ENCODE peak calls at places on chromosomes 4 and X, in seven cellular contexts. I is IMR-90, Q is GM12878, N is K562, K is HCT116, A is H1, M is HepG2. G is an unnamed sample.

GRCh38 chr4:173243917-173244658 is 75.5 kb downstream of the GALNT7 start:
- DNase-seq in Q (no peak), N (no peak), I (no peak), M (no peak), K (no peak), A (no peak), G (no peak)

GRCh38 chrX:112672788-112673560 is 6.8 kb downstream of the LHFPL1 start:
- DNase-seq in Q (no peak), I (no peak), A (no peak), K (no peak), N (no peak), M (no peak), G (no peak)

GRCh38 chr4:132284910-132285426 is 864.1 kb upstream of the PCDH10 start:
- DNase-seq in Q (no peak), N (no peak), I (no peak), K (no peak), M (no peak), A (no peak), G (no peak)

GRCh38 chr4:42347076-42347475 is 50.2 kb upstream of the SHISA3 start:
- DNase-seq in M (no peak), Q (no peak), K (no peak), I (no peak), A (no peak), N (no peak), G (no peak)

GRCh38 chr4:71300964-71301363 is 37.9 kb upstream of the SLC4A4 start:
- DNase-seq in K (no peak), Q (no peak), A (no peak), N (no peak), M (no peak), I (no peak), G (no peak)

GRCh38 chr4:617644-618330 is 7.6 kb upstream of the PDE6B start:
- DNase-seq in Q (no peak), I (no peak), M (no peak), N (no peak), A (no peak), K (no peak), G (no peak)

GRCh38 chr4:137909910-137910309 is 332.2 kb downstream of the SLC7A11 start:
- DNase-seq in M (no peak), I (no peak), N (peak), A (no peak), K (no peak), Q (no peak), G (no peak)

GRCh38 chr4:10184051-10184450 is 67.5 kb upstream of the WDR1 start:
- DNase-seq in K (no peak), N (no peak), A (no peak), Q (no peak), I (peak), M (no peak), G (no peak)

GRCh38 chr4:145890689-145891088 is 47.9 kb downstream of the ZNF827 start:
- DNase-seq in N (no peak), K (no peak), I (no peak), Q (no peak), A (no peak), M (no peak), G (no peak)

GRCh38 chr4:174080361-174080760 is 203.1 kb downstream of the FBXO8 start:
- DNase-seq in K (no peak), I (peak), N (no peak), A (no peak), M (no peak), Q (no peak), G (no peak)

GRCh38 chr4:114807759-114808404 is 209.3 kb downstream of the UGT8 start:
- DNase-seq in A (peak), K (peak), Q (no peak), N (peak), M (peak), I (peak), G (peak)

GRCh38 chr4:25457053-25457715 is 80.1 kb downstream of the ANAPC4 start:
- DNase-seq in I (peak), Q (no peak), M (no peak), K (no peak), A (no peak), N (no peak), G (no peak)

GRCh38 chr4:77074961-77075855 is 581 bp downstream of the CCNI start:
- DNase-seq in I (peak), M (peak), N (peak), K (no peak), Q (no peak), A (peak), G (peak)

GRCh38 chr4:124423160-124423559 is 289.4 kb downstream of the ANKRD50 start:
- DNase-seq in I (peak), K (no peak), Q (no peak), M (no peak), A (no peak), N (no peak), G (no peak)

GRCh38 chr4:54165438-54165837 is 63.7 kb upstream of the PDGFRA start:
- DNase-seq in I (peak), A (no peak), N (no peak), K (peak), Q (no peak), M (peak), G (no peak)

GRCh38 chrX:153495362-153495751 is 577 bp downstream of the BGN start:
- DNase-seq in I (peak), M (no peak), K (no peak), N (no peak), A (no peak), Q (no peak), G (no peak)

GRCh38 chr4:86092684-86093083 is 267.2 kb downstream of the MAPK10 start:
- DNase-seq in I (peak), K (no peak), N (no peak), M (no peak), Q (no peak), A (no peak), G (peak)

GRCh38 chr4:121041307-121042090 is 30.8 kb downstream of the NDNF start:
- DNase-seq in M (no peak), Q (peak), I (no peak), N (no peak), A (no peak), K (no peak), G (no peak)

GRCh38 chr4:15077969-15078368 is 75.7 kb downstream of the CPEB2 start:
- DNase-seq in K (no peak), I (peak), N (no peak), Q (no peak), M (peak), A (no peak), G (no peak)

GRCh38 chr4:126697748-126698147 is 935.0 kb upstream of the INTU start:
- DNase-seq in N (no peak), A (no peak), I (peak), K (no peak), M (no peak), Q (no peak), G (no peak)

GRCh38 chr4:21768349-21769310 is 179.9 kb downstream of the KCNIP4 start:
- DNase-seq in N (peak), M (peak), K (peak), A (no peak), Q (no peak), I (peak), G (no peak)

GRCh38 chr4:145507636-145508035 is 26.0 kb downstream of the SMAD1 start:
- DNase-seq in I (peak), A (no peak), M (peak), K (no peak), N (no peak), Q (no peak), G (no peak)

GRCh38 chr4:67083496-67083895 is 461.8 kb downstream of the CENPC start:
- DNase-seq in I (no peak), Q (no peak), M (no peak), A (no peak), K (no peak), N (no peak), G (no peak)

GRCh38 chr4:152464030-152464823 is 71.7 kb downstream of the FBXW7 start:
- DNase-seq in I (no peak), N (no peak), M (no peak), K (no peak), A (no peak), Q (no peak), G (no peak)

GRCh38 chr4:53055274-53055673 is 193.2 kb downstream of the RASL11B start:
- DNase-seq in N (no peak), Q (no peak), A (no peak), K (no peak), I (peak), M (no peak), G (no peak)

GRCh38 chr4:31442236-31442635 is 722.1 kb downstream of the PCDH7 start:
- DNase-seq in M (peak), A (peak), Q (no peak), I (no peak), N (peak), K (no peak), G (peak)

GRCh38 chrX:72041901-72042859 is 89.5 kb downstream of the RTL5 start:
- DNase-seq in M (no peak), A (no peak), N (no peak), I (peak), Q (no peak), K (no peak), G (no peak)

GRCh38 chr4:76198411-76199237 is 15.0 kb downstream of the SCARB2 start:
- DNase-seq in A (no peak), K (no peak), N (peak), I (peak), M (no peak), Q (peak), G (no peak)

GRCh38 chr4:23897564-23898109 is 7.8 kb upstream of the PPARGC1A start:
- DNase-seq in A (no peak), I (no peak), Q (no peak), M (no peak), K (no peak), N (no peak), G (no peak)

GRCh38 chr4:5785806-5786680 is 75.0 kb downstream of the EVC start:
- DNase-seq in N (no peak), M (no peak), K (no peak), I (peak), Q (no peak), A (no peak), G (no peak)

GRCh38 chrX:152573866-152574265 is 63.8 kb upstream of the GABRQ start:
- DNase-seq in A (no peak), I (no peak), N (no peak), Q (no peak), M (no peak), K (no peak), G (no peak)

GRCh38 chrX:40966204-40966820 is 118.9 kb upstream of the USP9X start:
- DNase-seq in Q (no peak), M (no peak), K (no peak), A (no peak), N (no peak), I (no peak), G (no peak)

GRCh38 chrX:37926700-37927099 is 79.3 kb upstream of the DYNLT3 start:
- DNase-seq in Q (peak), N (peak), K (no peak), M (peak), A (no peak), I (peak), G (peak)

GRCh38 chrX:144566592-144566991 is 680.7 kb upstream of the SPANXN1 start:
- DNase-seq in K (no peak), M (no peak), A (no peak), I (no peak), N (no peak), Q (no peak), G (no peak)

GRCh38 chr4:52588771-52589591 is 70.1 kb downstream of the USP46 start:
- DNase-seq in M (no peak), Q (no peak), N (peak), A (no peak), K (no peak), I (peak), G (no peak)

GRCh38 chrX:107107459-107107858 is 11.2 kb downstream of the RBM41 start:
- DNase-seq in K (no peak), A (no peak), Q (no peak), I (no peak), M (no peak), N (no peak), G (no peak)

GRCh38 chr4:25865586-25865985 is 2.8 kb upstream of the SEL1L3 start:
- DNase-seq in M (no peak), K (peak), I (no peak), N (peak), Q (no peak), A (peak), G (peak)

GRCh38 chrX:41563881-41564280 is 116.7 kb downstream of the NYX start:
- DNase-seq in K (no peak), I (peak), A (no peak), Q (no peak), N (no peak), M (no peak), G (no peak)

GRCh38 chr4:68447201-68447600 is at the start of gene TMPRSS11E:
- DNase-seq in M (no peak), I (no peak), A (no peak), N (no peak), Q (no peak), K (peak), G (no peak)
- H3K4me2 ChIP-seq in M (no peak), I (no peak), A (no peak), N (no peak), Q (no peak), K (no peak), G (no peak)

DNA sequence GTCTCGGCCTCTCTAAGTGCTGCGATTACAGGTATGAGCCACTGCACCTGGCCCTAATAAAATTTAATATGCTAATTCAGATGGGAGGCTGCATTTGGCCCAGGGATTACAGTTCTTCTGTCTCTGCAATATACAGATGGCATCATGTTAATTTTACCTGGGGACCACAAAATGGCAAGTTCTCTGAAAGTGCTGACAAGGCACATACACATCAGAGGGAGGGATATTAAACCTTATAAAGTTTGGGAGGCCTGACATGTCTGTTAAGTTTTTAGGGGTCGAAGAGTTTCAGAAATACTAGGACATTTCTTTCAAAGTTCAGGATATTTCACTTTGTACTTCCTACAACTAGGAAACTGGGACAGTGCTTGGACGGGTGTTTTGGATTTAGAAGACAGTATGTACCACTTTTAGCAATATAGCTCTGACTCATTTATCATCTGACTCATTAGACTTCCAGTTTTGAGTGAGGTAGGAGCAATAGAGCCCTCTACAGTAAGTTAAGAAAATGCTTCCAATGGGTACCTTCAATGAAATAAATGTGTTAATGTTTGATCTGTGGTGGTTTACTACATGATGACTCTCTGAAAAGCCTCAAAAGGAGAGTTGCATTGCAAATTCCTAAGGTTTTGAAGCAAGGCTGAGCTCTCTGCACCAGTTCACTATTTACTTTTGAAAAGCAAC is 981.0 kb upstream of the HS3ST1 start:
- DNase-seq in K (peak), M (no peak), Q (no peak), A (no peak), N (no peak), I (no peak), G (no peak)
- TF ChIP-seq CEBPB in K (no peak), M (no peak), Q (no peak), A (no peak), N (no peak), I (no peak), G (no peak)

GRCh38 chr4:102141855-102142254 is 203.4 kb downstream of the SLC39A8 start:
- DNase-seq in A (no peak), K (no peak), Q (no peak), N (peak), I (no peak), M (no peak), G (no peak)
- H3K4me2 ChIP-seq in A (no peak), K (no peak), Q (no peak), N (no peak), I (no peak), M (no peak), G (no peak)

GRCh38 chrX:150211988-150212387 is 151.1 kb upstream of the MAMLD1 start:
- DNase-seq in I (peak), A (no peak), K (no peak), Q (no peak), N (no peak), M (no peak), G (no peak)

GRCh38 chrX:150207733-150208132 is 155.4 kb upstream of the MAMLD1 start:
- DNase-seq in Q (no peak), M (no peak), I (no peak), K (no peak), A (no peak), N (no peak), G (no peak)

GRCh38 chrX:150216716-150217115 is 146.4 kb upstream of the MAMLD1 start:
- DNase-seq in N (no peak), Q (no peak), A (no peak), M (no peak), I (no peak), K (no peak), G (no peak)

GRCh38 chrX:150212672-150213480 is 150.2 kb upstream of the MAMLD1 start:
- DNase-seq in I (peak), N (no peak), Q (no peak), K (no peak), M (no peak), A (no peak), G (no peak)

DNA sequence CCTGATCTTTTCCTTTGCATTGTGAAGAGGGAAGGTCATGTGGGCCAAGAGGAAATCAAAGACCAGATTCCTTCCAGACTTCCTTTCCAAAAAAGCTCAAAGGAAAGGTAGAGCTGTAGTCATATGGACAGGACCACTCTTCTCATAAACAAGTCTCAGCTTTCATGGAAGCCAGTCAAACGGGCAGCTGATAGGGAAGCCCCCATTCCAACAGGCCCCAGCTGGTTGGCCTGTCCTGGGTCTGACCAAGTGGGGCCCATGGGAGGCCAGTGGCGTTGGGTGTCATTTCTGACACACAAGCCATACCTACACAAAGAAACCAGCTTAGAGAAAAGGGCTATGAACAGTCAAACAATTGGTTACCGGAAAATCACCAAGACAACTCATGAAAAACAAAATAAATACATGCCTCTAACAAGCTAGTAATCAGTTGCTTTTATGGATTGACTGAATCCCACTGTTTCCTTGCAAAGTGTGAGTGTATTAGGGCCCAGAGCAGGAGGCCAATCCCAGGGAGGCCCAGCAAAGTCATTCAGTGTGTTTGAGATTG is 149.6 kb upstream of the MAMLD1 start:
- DNase-seq in K (no peak), Q (no peak), I (no peak), M (no peak), N (no peak), A (no peak), G (no peak)
- TF ChIP-seq CEBPB in K (no peak), Q (no peak), I (no peak), M (no peak), N (no peak), A (no peak), G (no peak)

DNA sequence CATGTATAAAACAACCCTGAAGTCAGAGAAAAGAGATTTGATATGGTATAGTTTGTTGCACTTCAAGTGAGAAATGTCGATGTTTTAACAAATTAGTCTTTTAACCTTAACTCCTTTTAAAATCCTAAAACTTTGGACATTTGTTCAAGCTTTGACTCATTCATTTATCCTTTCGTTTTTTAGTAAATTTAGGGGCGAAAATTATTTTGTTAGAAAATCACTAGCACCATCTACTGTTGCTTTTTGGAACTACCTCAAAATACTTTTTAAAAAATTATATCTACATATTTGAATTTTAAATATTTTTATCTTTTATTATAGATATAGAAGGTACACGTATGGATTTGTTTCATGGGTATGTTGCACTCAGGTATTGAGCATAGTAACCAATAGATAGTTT is 165.1 kb upstream of the POF1B start:
- DNase-seq in M (no peak), I (no peak), K (no peak), Q (no peak), A (no peak), N (no peak), G (no peak)
- H3K4me2 ChIP-seq in M (no peak), I (peak), K (no peak), Q (no peak), A (no peak), N (no peak), G (peak)

DNA sequence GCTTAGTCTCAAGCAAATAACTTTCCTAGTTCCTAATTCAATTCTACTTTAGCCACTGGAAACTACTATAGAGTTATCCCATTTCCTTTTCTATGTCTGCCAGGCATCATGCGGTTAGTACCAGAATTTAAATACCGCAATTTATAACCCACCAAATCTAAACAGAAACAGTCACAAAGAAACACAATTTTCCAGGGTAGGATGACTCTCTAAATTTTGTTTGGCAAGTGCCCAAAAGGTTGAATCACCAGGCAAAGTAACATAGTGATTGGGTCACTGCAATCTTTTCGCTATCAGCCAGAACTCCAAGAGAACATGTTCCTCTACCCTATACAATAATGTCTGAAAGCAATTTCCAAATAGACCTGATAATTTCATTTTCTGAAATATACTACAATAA is 240.2 kb upstream of the GRIA3 start:
- DNase-seq in Q (no peak), K (no peak), M (no peak), N (no peak), I (no peak), A (no peak), G (no peak)
- TF ChIP-seq CEBPB in Q (no peak), K (no peak), M (no peak), N (no peak), I (no peak), A (no peak), G (no peak)

GRCh38 chr4:60389636-60390035 is 810.5 kb upstream of the ADGRL3 start:
- DNase-seq in I (no peak), Q (no peak), N (no peak), K (no peak), A (no peak), M (no peak), G (no peak)

DNA sequence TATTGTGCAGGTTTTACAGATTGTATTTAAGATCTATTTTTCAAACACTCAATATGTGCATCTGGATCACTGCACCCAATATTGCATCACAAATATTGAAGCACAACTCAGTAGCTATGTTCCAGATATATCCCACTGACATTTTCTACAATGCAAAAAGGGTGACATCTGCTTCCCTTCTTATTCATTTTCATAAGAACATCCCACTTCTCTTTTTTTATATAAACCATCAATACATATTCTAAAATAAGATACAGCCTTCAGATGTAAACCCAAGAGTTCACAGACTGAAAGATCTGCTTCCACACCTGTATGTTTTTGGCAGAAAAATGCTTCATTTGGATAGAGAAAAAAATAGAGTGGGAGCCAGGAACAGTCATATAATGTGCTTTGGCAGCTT is 815.7 kb upstream of the ADGRL3 start:
- DNase-seq in A (no peak), K (no peak), I (no peak), M (no peak), N (no peak), Q (no peak), G (no peak)
- H3K4me2 ChIP-seq in A (no peak), K (no peak), I (no peak), M (no peak), N (no peak), Q (no peak), G (no peak)

G was measured in A549.